ENCODE peak calls at places on chromosomes 11 and 22, in four cellular contexts. A is H1, S is GM12878, P is HepG2. L is an unnamed sample.
A peak's percentile ranks its signal among the peaks of the same experiment; 100 is the strongest.

GRCh38 chr22:37228106-37229011 is 15.7 kb downstream of the RAC2 start:
- DNase-seq in P (no peak), S (no peak), A (no peak), L (no peak)

GRCh38 chr22:43257549-43257948 is 70.6 kb upstream of the TTLL12 start:
- DNase-seq in S (no peak), A (no peak), P (no peak), L (no peak)

GRCh38 chr11:35893796-35894475 is 49.9 kb upstream of the LDLRAD3 start:
- DNase-seq in A (no peak), S (no peak), P (no peak), L (no peak)

GRCh38 chr11:18264035-18264434 is 2.0 kb upstream of the SAA1 start:
- DNase-seq in A (no peak), P (no peak), S (peak; percentile 25), L (no peak)

GRCh38 chr22:37491106-37491505 is 4.9 kb upstream of the MFNG start:
- DNase-seq in S (no peak), P (no peak), A (no peak), L (no peak)

GRCh38 chr22:19178065-19178658 is 374 bp downstream of the SLC25A1 start:
- DNase-seq in S (no peak), A (no peak), P (peak; percentile 21), L (no peak)

GRCh38 chr11:995752-996420 is 40.6 kb downstream of the MUC6 start:
- DNase-seq in A (no peak), P (no peak), S (peak; percentile 48), L (peak; percentile 46)

GRCh38 chr11:134668076-134668475 is 256.0 kb upstream of the B3GAT1 start:
- DNase-seq in P (no peak), S (no peak), A (no peak), L (no peak)

GRCh38 chr11:47220401-47220821 is 5.6 kb downstream of the DDB2 start:
- DNase-seq in S (no peak), P (peak; percentile 25), A (no peak), L (peak; percentile 2)

GRCh38 chr11:112289588-112290461 is 29.2 kb upstream of the PLET1 start:
- DNase-seq in A (no peak), S (no peak), P (peak; percentile 21), L (peak; percentile 92)

GRCh38 chr11:118921929-118922744 is 3.6 kb downstream of the BCL9L start:
- DNase-seq in P (peak; percentile 80), A (no peak), S (no peak), L (no peak)

GRCh38 chr11:94504689-94505293 is 7.5 kb upstream of the C11orf97 start:
- DNase-seq in S (no peak), A (no peak), P (peak; percentile 43), L (peak; percentile 63)

GRCh38 chr22:39182478-39183030 is 30.1 kb upstream of the CBX7 start:
- DNase-seq in P (no peak), A (no peak), S (no peak), L (no peak)

GRCh38 chr22:39183991-39184585 is 31.6 kb upstream of the CBX7 start:
- DNase-seq in S (no peak), P (peak; percentile 65), A (no peak), L (peak; percentile 67)

GRCh38 chr22:39188809-39189208 is 36.3 kb upstream of the CBX7 start:
- DNase-seq in P (no peak), S (no peak), A (no peak), L (peak; percentile 4)

GRCh38 chr22:39184586-39185577 is 32.4 kb upstream of the CBX7 start:
- DNase-seq in A (no peak), S (no peak), P (no peak), L (no peak)

DNA sequence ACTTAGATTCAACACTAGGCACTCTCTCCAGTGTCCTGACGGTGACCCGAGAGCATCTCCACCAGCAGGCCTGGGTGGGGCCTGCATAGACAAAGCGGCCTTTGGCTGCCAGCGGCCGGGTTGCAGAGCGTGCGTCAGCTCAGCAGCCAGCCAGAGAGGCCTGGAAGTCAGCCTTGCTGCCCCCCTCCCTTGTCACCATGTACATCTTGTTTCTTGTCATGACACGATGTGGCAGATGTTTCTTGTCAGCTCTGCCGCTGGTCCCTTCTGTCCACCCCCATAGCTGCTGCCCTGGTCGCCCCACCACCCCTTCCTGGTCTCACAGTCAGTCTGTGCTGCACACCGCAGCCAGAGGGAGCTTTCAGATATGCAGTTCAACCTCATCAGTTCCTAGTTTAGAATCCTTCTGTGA is 33.1 kb upstream of the CBX7 start:
- DNase-seq in A (no peak), P (peak; percentile 50), S (no peak), L (no peak)
- TF ChIP-seq HDAC6 in A (no peak), P (no peak), S (no peak), L (no peak)

GRCh38 chr11:120057595-120058581 is 80.0 kb downstream of the TRIM29 start:
- DNase-seq in P (peak; percentile 5), S (no peak), A (peak; percentile 47), L (no peak)
- TF ChIP-seq HDAC6 in P (no peak), S (no peak), A (no peak), L (no peak)

DNA sequence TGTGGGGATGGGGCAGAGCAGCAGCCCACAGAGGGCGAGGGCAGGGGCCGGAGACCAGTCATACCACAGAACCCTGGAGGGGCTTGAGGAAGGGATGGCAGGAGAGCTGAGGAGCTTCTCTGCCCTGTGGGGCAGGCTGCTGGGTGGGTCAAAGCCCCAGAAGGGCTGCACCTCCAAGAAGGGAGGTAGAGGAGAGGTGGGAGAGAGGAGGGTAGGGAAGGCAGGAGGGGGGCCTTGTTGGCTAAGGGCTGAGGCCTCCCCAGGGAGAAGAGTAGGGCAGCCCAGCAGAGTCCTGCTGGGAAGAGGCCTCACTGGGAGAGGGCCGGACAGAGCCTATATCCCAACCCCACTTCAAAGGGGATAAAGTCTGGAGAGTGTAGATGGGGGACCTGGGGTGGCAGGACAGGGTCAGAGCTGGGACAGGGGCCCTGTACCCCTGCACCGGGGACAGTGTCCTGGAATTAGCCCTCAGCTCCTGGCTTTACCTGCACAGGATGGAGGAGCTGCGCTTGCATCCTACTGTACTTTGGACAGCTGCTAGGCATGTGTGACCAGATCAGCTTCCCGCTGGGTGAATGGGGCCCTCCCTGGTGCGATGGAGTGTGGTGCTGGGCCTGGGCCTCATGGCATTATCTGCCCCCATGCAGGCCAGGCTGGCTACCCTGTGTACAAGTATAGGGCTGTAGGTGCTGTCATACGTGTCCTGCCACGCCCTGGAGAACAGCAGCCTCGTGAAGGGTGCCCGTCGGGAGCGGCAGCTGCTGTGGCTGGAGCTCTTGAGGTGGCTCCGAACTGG is 7.3 kb downstream of the DGCR6L start:
- DNase-seq in P (no peak), A (no peak), S (no peak), L (peak; percentile 35)
- TF ChIP-seq HDAC6 in P (no peak), A (no peak), S (no peak), L (no peak)

GRCh38 chr22:31332010-31332409 is 14.1 kb downstream of the PATZ1 start:
- DNase-seq in P (no peak), S (no peak), A (no peak), L (no peak)
- TF ChIP-seq HDAC6 in P (no peak), S (no peak), A (no peak), L (no peak)